ENCODE peak calls at places on chromosomes 5 and 9, in eight cellular contexts. T is KG1; D is NCI-H1105; Z is H4; R is T-helper 2 cell; M is hepatic stellate cell; X is CD4-positive, alpha-beta T cell; Q is GM20000. K is an unnamed sample.
A peak's percentile ranks its signal among the peaks of the same experiment; 100 is the strongest.

GRCh38 chr9:36888551-36888950 is 145.5 kb downstream of the PAX5 start:
- DNase-seq in T (no peak), D (no peak), Z (no peak), R (no peak), M (no peak), X (no peak), Q (no peak), K (no peak)

GRCh38 chr5:137665678-137666077 is 70.2 kb downstream of the KLHL3 start:
- DNase-seq in T (no peak), D (no peak), Z (no peak), R (no peak), M (no peak), X (no peak), Q (no peak), K (no peak)

GRCh38 chr5:73668422-73669116 is 42.6 kb downstream of the ARHGEF28 start:
- DNase-seq in T (no peak), D (no peak), Z (no peak), R (no peak), M (no peak), X (no peak), Q (no peak), K (no peak)

GRCh38 chr5:154829589-154830218 is 20.7 kb downstream of the FAXDC2 start:
- DNase-seq in T (no peak), D (no peak), Z (no peak), R (peak; percentile 10), M (no peak), X (peak; percentile 16), Q (no peak), K (no peak)

GRCh38 chr9:83448606-83449005 is 89.6 kb downstream of the FRMD3 start:
- DNase-seq in T (no peak), D (no peak), Z (no peak), R (no peak), M (no peak), X (no peak), Q (no peak), K (no peak)

GRCh38 chr9:91193658-91194391 is 167.9 kb downstream of the AUH start:
- DNase-seq in T (peak; percentile 89), D (no peak), Z (peak; percentile 85), R (peak; percentile 69), M (peak; percentile 79), X (peak; percentile 46), Q (peak; percentile 67), K (peak; percentile 77)

GRCh38 chr5:117713585-117714198 is 1139.1 kb upstream of the SEMA6A start:
- DNase-seq in T (no peak), D (no peak), Z (no peak), R (no peak), M (no peak), X (no peak), Q (no peak), K (no peak)

GRCh38 chr5:123086376-123087055 is 2.5 kb upstream of the PRDM6 start:
- DNase-seq in T (no peak), D (no peak), Z (no peak), R (no peak), M (no peak), X (no peak), Q (no peak), K (no peak)

GRCh38 chr9:109989296-109989695 is 209.3 kb downstream of the PALM2AKAP2 start:
- DNase-seq in T (no peak), D (no peak), Z (no peak), R (no peak), M (no peak), X (no peak), Q (no peak), K (no peak)

GRCh38 chr9:28134577-28134976 is 561.3 kb upstream of the C9orf72 start:
- DNase-seq in T (no peak), D (no peak), Z (no peak), R (no peak), M (no peak), X (no peak), Q (no peak), K (no peak)

GRCh38 chr9:135224286-135224871 is 136.9 kb downstream of the OLFM1 start:
- DNase-seq in T (no peak), D (no peak), Z (no peak), R (no peak), M (no peak), X (no peak), Q (no peak), K (no peak)